ENCODE peak calls at places on chromosome 7, in six cellular contexts. One of them, this sample, is unnamed.

GRCh38 chr7:149741629-149742028 is 31.8 kb downstream of the ZNF467 start:
- DNase-seq in NB4: no peak
- DNase-seq in HepG2: no peak
- DNase-seq in GM12878: no peak
- DNase-seq in endothelial cell of umbilical vein: peak
- DNase-seq in K562: no peak
- DNase-seq in this sample: peak

GRCh38 chr7:155375337-155376277 is 77.9 kb downstream of the INSIG1 start:
- DNase-seq in NB4: peak
- DNase-seq in HepG2: no peak
- DNase-seq in GM12878: no peak
- DNase-seq in endothelial cell of umbilical vein: no peak
- DNase-seq in K562: no peak
- DNase-seq in this sample: no peak

GRCh38 chr7:39145283-39145682 is 167.6 kb downstream of the POU6F2 start:
- DNase-seq in NB4: no peak
- DNase-seq in HepG2: no peak
- DNase-seq in GM12878: no peak
- DNase-seq in endothelial cell of umbilical vein: no peak
- DNase-seq in K562: no peak
- DNase-seq in this sample: no peak

GRCh38 chr7:18117482-18117881 is 89.8 kb upstream of the PRPS1L1 start:
- DNase-seq in NB4: no peak
- DNase-seq in HepG2: no peak
- DNase-seq in GM12878: no peak
- DNase-seq in endothelial cell of umbilical vein: no peak
- DNase-seq in K562: no peak
- DNase-seq in this sample: no peak

GRCh38 chr7:92698237-92698841 is 108.1 kb upstream of the FAM133B start:
- DNase-seq in NB4: no peak
- DNase-seq in HepG2: peak
- DNase-seq in GM12878: no peak
- DNase-seq in endothelial cell of umbilical vein: peak
- DNase-seq in K562: no peak
- DNase-seq in this sample: peak

GRCh38 chr7:55502988-55503514 is 69.3 kb downstream of the VOPP1 start:
- DNase-seq in NB4: no peak
- DNase-seq in HepG2: no peak
- DNase-seq in GM12878: no peak
- DNase-seq in endothelial cell of umbilical vein: no peak
- DNase-seq in K562: no peak
- DNase-seq in this sample: no peak

GRCh38 chr7:38178695-38179344 is 775 bp downstream of the STARD3NL start:
- DNase-seq in NB4: no peak
- DNase-seq in HepG2: no peak
- DNase-seq in GM12878: no peak
- DNase-seq in endothelial cell of umbilical vein: no peak
- DNase-seq in K562: no peak
- DNase-seq in this sample: no peak

GRCh38 chr7:70044064-70044463 is 445.8 kb downstream of the AUTS2 start:
- DNase-seq in NB4: no peak
- DNase-seq in HepG2: no peak
- DNase-seq in GM12878: no peak
- DNase-seq in endothelial cell of umbilical vein: no peak
- DNase-seq in K562: no peak
- DNase-seq in this sample: no peak

GRCh38 chr7:29806793-29807178 is 478 bp downstream of the WIPF3 start:
- DNase-seq in NB4: no peak
- DNase-seq in HepG2: no peak
- DNase-seq in GM12878: no peak
- DNase-seq in endothelial cell of umbilical vein: no peak
- DNase-seq in K562: peak
- DNase-seq in this sample: no peak

GRCh38 chr7:2892571-2892970 is 48.5 kb upstream of the GNA12 start:
- DNase-seq in NB4: no peak
- DNase-seq in HepG2: no peak
- DNase-seq in GM12878: no peak
- DNase-seq in endothelial cell of umbilical vein: no peak
- DNase-seq in K562: no peak
- DNase-seq in this sample: no peak
- TF ChIP-seq MYC in NB4: no peak
- TF ChIP-seq MYC in HepG2: no peak
- TF ChIP-seq MYC in GM12878: no peak
- TF ChIP-seq MYC in endothelial cell of umbilical vein: no peak
- TF ChIP-seq MYC in K562: no peak
- TF ChIP-seq MYC in this sample: no peak

GRCh38 chr7:141014091-141014490 is 661 bp downstream of the MRPS33 start:
- DNase-seq in NB4: no peak
- DNase-seq in HepG2: no peak
- DNase-seq in GM12878: no peak
- DNase-seq in endothelial cell of umbilical vein: no peak
- DNase-seq in K562: peak
- DNase-seq in this sample: no peak
- TF ChIP-seq MYC in NB4: no peak
- TF ChIP-seq MYC in HepG2: no peak
- TF ChIP-seq MYC in GM12878: no peak
- TF ChIP-seq MYC in endothelial cell of umbilical vein: no peak
- TF ChIP-seq MYC in K562: no peak
- TF ChIP-seq MYC in this sample: no peak

DNA sequence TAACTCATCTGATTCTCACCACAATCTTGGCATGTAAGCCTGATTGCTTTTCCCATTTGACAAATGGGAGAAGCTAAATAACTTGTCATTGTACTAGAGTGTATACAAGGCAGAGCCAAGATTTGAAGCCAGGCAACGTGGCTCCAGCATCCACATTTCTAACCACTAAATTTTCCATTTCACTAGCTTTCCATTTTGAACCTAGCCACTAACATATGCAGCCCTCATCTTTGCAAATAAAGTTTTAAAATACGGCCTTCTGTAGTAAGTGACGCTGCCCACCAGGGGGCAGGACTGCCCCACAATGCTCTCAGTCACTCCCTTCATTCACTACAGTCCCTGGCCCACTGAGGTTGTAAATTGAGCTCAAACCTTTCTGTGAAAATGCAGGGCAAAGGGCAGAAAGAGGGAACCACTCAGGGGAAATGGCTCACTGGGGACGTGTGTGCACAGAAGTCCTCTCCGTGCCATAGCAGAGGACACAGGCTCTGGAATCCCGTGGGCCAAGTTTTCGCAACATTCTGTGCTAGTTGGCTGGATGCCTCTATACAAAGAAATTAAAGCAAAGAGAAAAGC is 315.7 kb downstream of the TNS3 start:
- DNase-seq in NB4: peak
- DNase-seq in HepG2: peak
- DNase-seq in GM12878: peak
- DNase-seq in endothelial cell of umbilical vein: peak
- DNase-seq in K562: peak
- DNase-seq in this sample: peak
- TF ChIP-seq MYC in NB4: no peak
- TF ChIP-seq MYC in HepG2: no peak
- TF ChIP-seq MYC in GM12878: no peak
- TF ChIP-seq MYC in endothelial cell of umbilical vein: no peak
- TF ChIP-seq MYC in K562: no peak
- TF ChIP-seq MYC in this sample: no peak

DNA sequence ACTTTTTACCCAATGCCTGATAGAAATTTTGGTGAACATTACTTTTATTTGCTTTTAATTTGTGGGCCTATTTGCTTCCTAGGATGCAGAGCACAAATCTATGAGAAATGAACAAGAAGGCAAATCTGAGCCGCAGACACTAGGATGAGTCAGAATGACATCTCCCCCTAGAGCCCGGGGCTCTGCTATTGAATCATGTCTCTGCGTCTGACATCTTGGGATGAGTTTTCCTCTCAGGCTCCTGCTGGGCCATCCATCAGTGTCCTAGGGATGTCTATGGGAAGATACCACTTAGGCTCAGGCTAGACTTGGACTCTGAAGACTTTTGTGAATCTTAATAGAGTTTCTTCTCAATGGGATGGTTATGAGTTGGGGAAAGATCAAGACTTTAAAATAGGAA is 157.3 kb upstream of the MTPN start:
- DNase-seq in NB4: no peak
- DNase-seq in HepG2: no peak
- DNase-seq in GM12878: no peak
- DNase-seq in endothelial cell of umbilical vein: no peak
- DNase-seq in K562: no peak
- DNase-seq in this sample: no peak
- TF ChIP-seq MYC in NB4: no peak
- TF ChIP-seq MYC in HepG2: no peak
- TF ChIP-seq MYC in GM12878: no peak
- TF ChIP-seq MYC in endothelial cell of umbilical vein: no peak
- TF ChIP-seq MYC in K562: no peak
- TF ChIP-seq MYC in this sample: no peak

GRCh38 chr7:143063741-143064140 is 11.6 kb downstream of the OR6V1 start:
- DNase-seq in NB4: no peak
- DNase-seq in HepG2: no peak
- DNase-seq in GM12878: no peak
- DNase-seq in endothelial cell of umbilical vein: no peak
- DNase-seq in K562: no peak
- DNase-seq in this sample: no peak

GRCh38 chr7:143073556-143073955 is 21.4 kb downstream of the OR6V1 start:
- DNase-seq in NB4: no peak
- DNase-seq in HepG2: no peak
- DNase-seq in GM12878: no peak
- DNase-seq in endothelial cell of umbilical vein: no peak
- DNase-seq in K562: no peak
- DNase-seq in this sample: no peak

GRCh38 chr7:143069912-143070500 is 17.9 kb downstream of the OR6V1 start:
- DNase-seq in NB4: no peak
- DNase-seq in HepG2: no peak
- DNase-seq in GM12878: no peak
- DNase-seq in endothelial cell of umbilical vein: no peak
- DNase-seq in K562: no peak
- DNase-seq in this sample: no peak

GRCh38 chr7:143074141-143074540 is 22.0 kb downstream of the OR6V1 start:
- DNase-seq in NB4: no peak
- DNase-seq in HepG2: no peak
- DNase-seq in GM12878: no peak
- DNase-seq in endothelial cell of umbilical vein: no peak
- DNase-seq in K562: no peak
- DNase-seq in this sample: no peak

DNA sequence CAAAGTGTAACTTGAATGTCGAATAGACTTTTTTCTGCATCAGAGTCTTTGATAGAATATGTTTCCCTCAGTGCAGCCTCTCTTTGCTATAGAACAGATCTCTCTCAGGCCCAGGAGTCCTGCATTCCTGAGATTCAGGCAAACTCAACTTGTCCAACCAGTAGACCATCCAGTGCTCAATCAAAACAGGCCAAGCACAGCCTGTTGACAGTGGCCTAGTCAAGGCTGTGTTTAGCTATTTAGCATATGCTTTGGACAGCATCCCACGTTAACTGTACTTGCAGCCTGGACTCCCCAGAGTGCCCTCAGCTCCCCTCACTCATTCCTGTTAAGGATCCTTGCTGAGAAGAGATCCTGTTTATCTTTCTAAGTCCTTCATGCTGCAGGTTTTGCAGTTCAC is 16.3 kb downstream of the OR6V1 start:
- DNase-seq in NB4: no peak
- DNase-seq in HepG2: no peak
- DNase-seq in GM12878: no peak
- DNase-seq in endothelial cell of umbilical vein: no peak
- DNase-seq in K562: no peak
- DNase-seq in this sample: no peak
- TF ChIP-seq MYC in NB4: no peak
- TF ChIP-seq MYC in HepG2: no peak
- TF ChIP-seq MYC in GM12878: no peak
- TF ChIP-seq MYC in endothelial cell of umbilical vein: no peak
- TF ChIP-seq MYC in K562: no peak
- TF ChIP-seq MYC in this sample: no peak

GRCh38 chr7:71266912-71267311 is 135.0 kb downstream of the GALNT17 start:
- DNase-seq in NB4: no peak
- DNase-seq in HepG2: no peak
- DNase-seq in GM12878: no peak
- DNase-seq in endothelial cell of umbilical vein: no peak
- DNase-seq in K562: no peak
- DNase-seq in this sample: no peak
- TF ChIP-seq MYC in NB4: no peak
- TF ChIP-seq MYC in HepG2: no peak
- TF ChIP-seq MYC in GM12878: no peak
- TF ChIP-seq MYC in endothelial cell of umbilical vein: no peak
- TF ChIP-seq MYC in K562: no peak
- TF ChIP-seq MYC in this sample: no peak

DNA sequence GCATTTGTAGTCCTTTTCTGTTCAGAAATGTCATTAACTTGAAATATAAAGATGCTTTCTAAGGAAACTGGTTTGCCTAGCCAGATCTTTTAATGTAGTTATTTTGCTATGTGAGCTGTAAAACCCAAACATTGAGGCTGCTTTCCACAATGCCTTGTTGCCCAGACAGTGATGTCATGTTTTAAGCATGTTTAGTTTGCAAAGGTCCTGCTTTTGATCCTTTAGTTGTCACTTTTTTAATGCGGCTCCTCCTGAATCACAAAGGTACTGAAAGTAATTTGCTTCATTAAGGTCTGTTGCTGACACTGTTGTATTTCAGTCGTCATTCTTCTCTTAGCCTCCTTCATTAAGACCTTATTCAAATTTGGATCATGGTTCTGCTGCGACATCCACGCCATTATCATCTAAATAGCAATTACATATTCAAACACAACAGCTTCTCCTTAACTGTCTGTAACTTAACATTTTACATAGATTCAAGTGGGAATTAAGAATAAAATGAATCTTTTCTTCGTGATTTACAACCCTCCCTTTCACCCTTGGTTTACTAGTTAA is 10.6 kb downstream of the RPA3 start:
- DNase-seq in NB4: no peak
- DNase-seq in HepG2: peak
- DNase-seq in GM12878: no peak
- DNase-seq in endothelial cell of umbilical vein: peak
- DNase-seq in K562: no peak
- DNase-seq in this sample: no peak
- TF ChIP-seq MYC in NB4: no peak
- TF ChIP-seq MYC in HepG2: no peak
- TF ChIP-seq MYC in GM12878: no peak
- TF ChIP-seq MYC in endothelial cell of umbilical vein: no peak
- TF ChIP-seq MYC in K562: no peak
- TF ChIP-seq MYC in this sample: no peak